ENCODE peak calls at places on chromosomes 5 and 9, in ten cellular contexts. U, F, W, X, O, L, M, E, J and N are unnamed samples.

GRCh38 chr9:38641985-38642864 is 21.8 kb upstream of the ANKRD18A start:
- DNase-seq in O (no peak), L (peak; percentile 77), U (no peak), X (peak; percentile 82), M (peak; percentile 74), F (peak; percentile 62), J (peak; percentile 60), W (peak; percentile 34), E (peak; percentile 13), N (no peak)

GRCh38 chr9:100443781-100444768 is 17.1 kb downstream of the MSANTD3 start:
- DNase-seq in O (no peak), X (peak; percentile 42), M (no peak), E (peak; percentile 63), F (peak; percentile 30), U (no peak), W (no peak), L (no peak), J (peak; percentile 54), N (no peak)

GRCh38 chr9:14670718-14671117 is 22.5 kb downstream of the ZDHHC21 start:
- DNase-seq in X (no peak), L (no peak), J (peak; percentile 32), F (peak; percentile 27), U (no peak), M (no peak), W (no peak), E (no peak), O (no peak), N (no peak)

GRCh38 chr5:36396640-36397039 is 94.9 kb upstream of the RANBP3L start:
- DNase-seq in X (no peak), E (peak; percentile 37), F (peak; percentile 84), W (no peak), J (peak; percentile 64), M (no peak), U (no peak), O (peak; percentile 73), L (no peak), N (no peak)

GRCh38 chr9:132192728-132193127 is 30.9 kb downstream of the NTNG2 start:
- DNase-seq in M (no peak), X (no peak), U (no peak), F (no peak), W (peak; percentile 27), O (no peak), E (no peak), J (no peak), L (no peak), N (no peak)

GRCh38 chr5:78649220-78649700 is 688 bp upstream of the LHFPL2 start:
- DNase-seq in M (peak; percentile 54), W (no peak), L (no peak), U (no peak), F (peak; percentile 37), O (no peak), X (no peak), E (no peak), J (peak; percentile 28), N (no peak)

GRCh38 chr5:176922817-176923216 is 23.7 kb upstream of the HK3 start:
- DNase-seq in W (no peak), O (no peak), J (no peak), U (no peak), M (no peak), X (no peak), F (no peak), L (no peak), E (no peak), N (no peak)

GRCh38 chr9:33175633-33176325 is 8.6 kb upstream of the B4GALT1 start:
- DNase-seq in J (no peak), X (no peak), F (no peak), W (no peak), U (no peak), E (no peak), L (no peak), O (no peak), M (no peak), N (no peak)

GRCh38 chr5:159971038-159971437 is 37.9 kb upstream of the TTC1 start:
- DNase-seq in O (no peak), M (peak; percentile 62), L (no peak), J (peak; percentile 86), E (peak; percentile 76), W (no peak), X (peak; percentile 38), F (peak; percentile 64), U (no peak), N (no peak)